ENCODE peak calls at places on chromosomes 6 and 20, in six cellular contexts. One of them, this sample, is unnamed.

GRCh38 chr6:135854799-135855198 is 3.3 kb downstream of the PDE7B start:
- DNase-seq in CD8-positive, alpha-beta memory T cell: no peak
- DNase-seq in brain microvascular endothelial cell: no peak
- DNase-seq in CD4-positive, alpha-beta T cell: no peak
- DNase-seq in MM.1S: no peak
- DNase-seq in AG04450: no peak
- DNase-seq in this sample: no peak

GRCh38 chr20:40844285-40844684 is 155.2 kb upstream of the MAFB start:
- DNase-seq in AG04450: no peak
- DNase-seq in brain microvascular endothelial cell: no peak
- DNase-seq in MM.1S: no peak
- DNase-seq in CD4-positive, alpha-beta T cell: no peak
- DNase-seq in CD8-positive, alpha-beta memory T cell: no peak
- DNase-seq in this sample: no peak

GRCh38 chr6:52877168-52877567 is 32.3 kb downstream of the GSTA3 start:
- DNase-seq in CD4-positive, alpha-beta T cell: no peak
- DNase-seq in MM.1S: peak; percentile 81
- DNase-seq in AG04450: peak; percentile 81
- DNase-seq in CD8-positive, alpha-beta memory T cell: no peak
- DNase-seq in brain microvascular endothelial cell: peak; percentile 90
- DNase-seq in this sample: peak; percentile 74

GRCh38 chr6:95387845-95388244 is 189.5 kb upstream of the MANEA start:
- DNase-seq in brain microvascular endothelial cell: no peak
- DNase-seq in CD4-positive, alpha-beta T cell: no peak
- DNase-seq in CD8-positive, alpha-beta memory T cell: no peak
- DNase-seq in AG04450: no peak
- DNase-seq in MM.1S: no peak
- DNase-seq in this sample: no peak

GRCh38 chr20:19211661-19212523 is 550 bp upstream of the SLC24A3 start:
- DNase-seq in AG04450: no peak
- DNase-seq in CD4-positive, alpha-beta T cell: no peak
- DNase-seq in MM.1S: no peak
- DNase-seq in brain microvascular endothelial cell: no peak
- DNase-seq in CD8-positive, alpha-beta memory T cell: no peak
- DNase-seq in this sample: no peak

GRCh38 chr6:80250391-80250997 is 144.0 kb downstream of the BCKDHB start:
- DNase-seq in brain microvascular endothelial cell: no peak
- DNase-seq in CD4-positive, alpha-beta T cell: no peak
- DNase-seq in CD8-positive, alpha-beta memory T cell: no peak
- DNase-seq in AG04450: no peak
- DNase-seq in MM.1S: no peak
- DNase-seq in this sample: no peak

GRCh38 chr20:38434310-38434741 is 802 bp downstream of the SNHG17 start:
- DNase-seq in brain microvascular endothelial cell: no peak
- DNase-seq in CD4-positive, alpha-beta T cell: peak; percentile 2
- DNase-seq in CD8-positive, alpha-beta memory T cell: peak; percentile 29
- DNase-seq in MM.1S: peak; percentile 35
- DNase-seq in AG04450: no peak
- DNase-seq in this sample: no peak

GRCh38 chr6:108846628-108847027 is 1.6 kb upstream of the ARMC2 start:
- DNase-seq in CD4-positive, alpha-beta T cell: no peak
- DNase-seq in MM.1S: no peak
- DNase-seq in brain microvascular endothelial cell: no peak
- DNase-seq in CD8-positive, alpha-beta memory T cell: no peak
- DNase-seq in AG04450: no peak
- DNase-seq in this sample: no peak

GRCh38 chr20:23123886-23124285 is 37.8 kb upstream of the CD93 start:
- DNase-seq in AG04450: no peak
- DNase-seq in CD8-positive, alpha-beta memory T cell: no peak
- DNase-seq in MM.1S: no peak
- DNase-seq in CD4-positive, alpha-beta T cell: no peak
- DNase-seq in brain microvascular endothelial cell: no peak
- DNase-seq in this sample: no peak

GRCh38 chr6:74731204-74731603 is 474.6 kb downstream of the COL12A1 start:
- DNase-seq in CD4-positive, alpha-beta T cell: no peak
- DNase-seq in brain microvascular endothelial cell: peak; percentile 80
- DNase-seq in AG04450: no peak
- DNase-seq in CD8-positive, alpha-beta memory T cell: no peak
- DNase-seq in MM.1S: no peak
- DNase-seq in this sample: no peak

GRCh38 chr6:122454673-122455072 is 16.9 kb downstream of the SERINC1 start:
- DNase-seq in brain microvascular endothelial cell: no peak
- DNase-seq in CD8-positive, alpha-beta memory T cell: no peak
- DNase-seq in AG04450: no peak
- DNase-seq in CD4-positive, alpha-beta T cell: no peak
- DNase-seq in MM.1S: no peak
- DNase-seq in this sample: no peak

GRCh38 chr6:46575530-46575929 is 77.1 kb downstream of the CYP39A1 start:
- DNase-seq in brain microvascular endothelial cell: no peak
- DNase-seq in CD8-positive, alpha-beta memory T cell: no peak
- DNase-seq in CD4-positive, alpha-beta T cell: no peak
- DNase-seq in MM.1S: no peak
- DNase-seq in AG04450: no peak
- DNase-seq in this sample: no peak

GRCh38 chr6:1606533-1607235 is 3.0 kb upstream of the FOXC1 start:
- DNase-seq in AG04450: no peak
- DNase-seq in MM.1S: no peak
- DNase-seq in CD4-positive, alpha-beta T cell: no peak
- DNase-seq in CD8-positive, alpha-beta memory T cell: no peak
- DNase-seq in brain microvascular endothelial cell: no peak
- DNase-seq in this sample: no peak

GRCh38 chr20:35737865-35738333 is 4.2 kb downstream of the RBM39 start:
- DNase-seq in CD8-positive, alpha-beta memory T cell: no peak
- DNase-seq in AG04450: no peak
- DNase-seq in CD4-positive, alpha-beta T cell: no peak
- DNase-seq in brain microvascular endothelial cell: no peak
- DNase-seq in MM.1S: no peak
- DNase-seq in this sample: no peak

GRCh38 chr6:33123732-33124524 is 48.1 kb downstream of the HLA-DPB1 start:
- DNase-seq in CD8-positive, alpha-beta memory T cell: peak; percentile 13
- DNase-seq in AG04450: no peak
- DNase-seq in CD4-positive, alpha-beta T cell: no peak
- DNase-seq in MM.1S: peak; percentile 74
- DNase-seq in brain microvascular endothelial cell: no peak
- DNase-seq in this sample: no peak

GRCh38 chr6:35508027-35508426 is 4.7 kb downstream of the TULP1 start:
- DNase-seq in CD8-positive, alpha-beta memory T cell: no peak
- DNase-seq in CD4-positive, alpha-beta T cell: no peak
- DNase-seq in brain microvascular endothelial cell: no peak
- DNase-seq in AG04450: no peak
- DNase-seq in MM.1S: no peak
- DNase-seq in this sample: no peak

GRCh38 chr6:116533233-116533957 is 12.1 kb downstream of the TRAPPC3L start:
- DNase-seq in AG04450: no peak
- DNase-seq in CD4-positive, alpha-beta T cell: no peak
- DNase-seq in MM.1S: no peak
- DNase-seq in brain microvascular endothelial cell: no peak
- DNase-seq in CD8-positive, alpha-beta memory T cell: no peak
- DNase-seq in this sample: no peak

GRCh38 chr20:63706852-63707557 is 771 bp downstream of the ARFRP1 start:
- DNase-seq in AG04450: no peak
- DNase-seq in CD4-positive, alpha-beta T cell: peak; percentile 50
- DNase-seq in CD8-positive, alpha-beta memory T cell: peak; percentile 52
- DNase-seq in MM.1S: peak; percentile 72
- DNase-seq in brain microvascular endothelial cell: peak; percentile 50
- DNase-seq in this sample: peak; percentile 33

GRCh38 chr20:45157977-45158376 is 16.7 kb upstream of the PI3 start:
- DNase-seq in MM.1S: no peak
- DNase-seq in AG04450: no peak
- DNase-seq in CD4-positive, alpha-beta T cell: no peak
- DNase-seq in brain microvascular endothelial cell: peak; percentile 24
- DNase-seq in CD8-positive, alpha-beta memory T cell: no peak
- DNase-seq in this sample: peak; percentile 61

GRCh38 chr6:30071081-30071818 is 4.3 kb downstream of the PPP1R11 start:
- DNase-seq in MM.1S: no peak
- DNase-seq in brain microvascular endothelial cell: peak; percentile 25
- DNase-seq in AG04450: no peak
- DNase-seq in CD4-positive, alpha-beta T cell: no peak
- DNase-seq in CD8-positive, alpha-beta memory T cell: no peak
- DNase-seq in this sample: no peak

GRCh38 chr20:35849726-35850125 is 77.9 kb downstream of the PHF20 start:
- DNase-seq in brain microvascular endothelial cell: no peak
- DNase-seq in CD4-positive, alpha-beta T cell: no peak
- DNase-seq in CD8-positive, alpha-beta memory T cell: no peak
- DNase-seq in MM.1S: no peak
- DNase-seq in AG04450: no peak
- DNase-seq in this sample: no peak

DNA sequence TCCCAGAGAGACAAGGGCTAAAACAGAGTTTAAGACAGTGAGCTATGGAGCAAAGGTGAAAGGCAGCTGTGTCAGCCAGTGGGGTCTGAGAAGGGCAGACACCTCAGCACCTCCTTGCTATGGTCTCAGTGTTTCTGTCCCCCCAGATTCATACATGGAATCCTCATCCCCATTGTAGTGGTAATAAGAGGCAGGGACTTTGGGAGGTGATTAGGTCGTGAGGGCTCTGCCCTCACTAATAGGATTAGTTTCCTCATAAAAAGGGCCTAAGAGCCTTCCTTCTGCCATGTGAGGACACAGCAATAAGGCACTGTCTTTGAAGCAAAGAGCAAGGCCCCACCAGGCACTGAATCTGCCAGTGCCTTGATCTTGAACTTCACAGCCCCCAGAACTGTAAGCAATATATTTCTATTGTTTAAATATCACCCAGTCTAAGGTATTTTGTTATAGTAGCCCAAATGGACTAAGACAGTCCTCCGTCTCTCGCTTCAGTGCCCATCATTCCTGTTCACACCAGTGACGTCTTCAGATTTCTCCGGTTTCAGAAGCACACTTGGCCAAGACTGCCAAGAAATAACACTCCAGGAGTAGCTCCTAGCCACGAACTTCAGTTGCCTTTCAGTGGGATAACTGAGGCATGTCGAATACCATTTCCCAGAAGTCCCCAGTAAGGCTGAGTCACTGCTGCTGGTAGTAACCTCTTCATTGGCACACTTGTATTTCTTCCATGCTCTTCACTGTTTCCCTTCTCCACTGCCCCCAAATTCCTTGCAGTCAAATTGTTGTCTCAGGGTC is 32.7 kb downstream of the SLC13A3 start:
- DNase-seq in AG04450: no peak
- DNase-seq in CD8-positive, alpha-beta memory T cell: no peak
- DNase-seq in brain microvascular endothelial cell: no peak
- DNase-seq in MM.1S: no peak
- DNase-seq in CD4-positive, alpha-beta T cell: no peak
- DNase-seq in this sample: no peak
- H3K27ac ChIP-seq in AG04450: no peak overlapping the region
- H3K27ac ChIP-seq in CD8-positive, alpha-beta memory T cell: no peak overlapping the region
- H3K27ac ChIP-seq in brain microvascular endothelial cell: no peak overlapping the region
- H3K27ac ChIP-seq in MM.1S: no peak overlapping the region
- H3K27ac ChIP-seq in CD4-positive, alpha-beta T cell: no peak overlapping the region
- H3K27ac ChIP-seq in this sample: no peak overlapping the region

GRCh38 chr6:55950071-55950814 is 74.9 kb upstream of the BMP5 start:
- DNase-seq in brain microvascular endothelial cell: no peak
- DNase-seq in MM.1S: no peak
- DNase-seq in AG04450: no peak
- DNase-seq in CD8-positive, alpha-beta memory T cell: no peak
- DNase-seq in CD4-positive, alpha-beta T cell: no peak
- DNase-seq in this sample: no peak

GRCh38 chr6:55954436-55954835 is 79.0 kb upstream of the BMP5 start:
- DNase-seq in brain microvascular endothelial cell: no peak
- DNase-seq in AG04450: no peak
- DNase-seq in CD8-positive, alpha-beta memory T cell: no peak
- DNase-seq in CD4-positive, alpha-beta T cell: no peak
- DNase-seq in MM.1S: no peak
- DNase-seq in this sample: no peak

GRCh38 chr6:55957961-55958422 is 82.6 kb upstream of the BMP5 start:
- DNase-seq in brain microvascular endothelial cell: no peak
- DNase-seq in CD8-positive, alpha-beta memory T cell: no peak
- DNase-seq in CD4-positive, alpha-beta T cell: no peak
- DNase-seq in MM.1S: no peak
- DNase-seq in AG04450: no peak
- DNase-seq in this sample: no peak

GRCh38 chr6:55955684-55956083 is 80.3 kb upstream of the BMP5 start:
- DNase-seq in CD8-positive, alpha-beta memory T cell: no peak
- DNase-seq in MM.1S: no peak
- DNase-seq in CD4-positive, alpha-beta T cell: no peak
- DNase-seq in brain microvascular endothelial cell: no peak
- DNase-seq in AG04450: no peak
- DNase-seq in this sample: no peak

DNA sequence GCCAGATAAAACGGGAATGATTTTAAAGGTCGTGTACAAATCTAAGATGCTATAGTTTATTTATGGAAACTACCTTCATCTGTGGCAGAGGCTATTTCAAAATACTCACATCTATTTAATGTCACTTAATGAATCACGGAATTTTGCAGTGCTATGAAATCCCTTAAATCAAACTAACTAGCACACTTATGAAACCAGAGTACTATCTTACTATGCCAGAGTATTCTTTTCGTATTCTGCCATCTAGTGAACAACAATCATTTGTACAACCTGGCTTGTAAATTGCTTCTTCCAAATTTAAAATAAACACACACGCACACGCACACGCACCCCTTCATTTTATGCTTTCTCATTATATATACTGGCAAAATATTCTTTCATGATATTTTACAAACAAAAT is 78.0 kb upstream of the BMP5 start:
- DNase-seq in CD8-positive, alpha-beta memory T cell: no peak
- DNase-seq in MM.1S: no peak
- DNase-seq in AG04450: peak; percentile 33
- DNase-seq in brain microvascular endothelial cell: peak; percentile 0
- DNase-seq in CD4-positive, alpha-beta T cell: no peak
- DNase-seq in this sample: peak; percentile 5
- H3K27ac ChIP-seq in CD8-positive, alpha-beta memory T cell: no peak overlapping the region
- H3K27ac ChIP-seq in MM.1S: no peak overlapping the region
- H3K27ac ChIP-seq in AG04450: no peak overlapping the region
- H3K27ac ChIP-seq in brain microvascular endothelial cell: no peak overlapping the region
- H3K27ac ChIP-seq in CD4-positive, alpha-beta T cell: no peak overlapping the region
- H3K27ac ChIP-seq in this sample: no peak overlapping the region

DNA sequence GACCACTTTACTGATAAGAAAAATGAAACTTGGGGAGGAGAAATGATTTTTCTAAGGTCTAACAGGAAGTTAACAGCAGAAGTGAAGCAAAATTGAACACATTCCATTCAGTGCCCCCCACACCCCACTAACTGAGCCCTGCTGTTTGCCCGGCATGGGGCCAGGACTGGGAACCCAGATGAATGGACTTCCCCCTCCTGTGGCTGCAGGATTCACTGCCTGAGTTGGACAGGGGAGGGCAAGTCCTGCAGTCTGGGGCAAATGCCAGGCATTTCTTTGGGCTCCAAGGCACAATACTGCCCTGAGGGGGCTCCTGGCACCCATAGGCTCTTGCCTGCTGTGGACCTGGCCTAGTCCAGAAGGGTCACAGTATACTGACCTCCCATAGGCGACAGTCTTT is 28.3 kb downstream of the FYN start:
- DNase-seq in CD4-positive, alpha-beta T cell: no peak
- DNase-seq in brain microvascular endothelial cell: no peak
- DNase-seq in MM.1S: peak; percentile 13
- DNase-seq in AG04450: no peak
- DNase-seq in CD8-positive, alpha-beta memory T cell: no peak
- DNase-seq in this sample: no peak
- H3K27ac ChIP-seq in CD4-positive, alpha-beta T cell: peak overlapping the region; percentile 67
- H3K27ac ChIP-seq in brain microvascular endothelial cell: peak overlapping the region; percentile 7
- H3K27ac ChIP-seq in MM.1S: peak overlapping the region; percentile 77
- H3K27ac ChIP-seq in AG04450: no peak overlapping the region
- H3K27ac ChIP-seq in CD8-positive, alpha-beta memory T cell: no peak overlapping the region
- H3K27ac ChIP-seq in this sample: no peak overlapping the region

DNA sequence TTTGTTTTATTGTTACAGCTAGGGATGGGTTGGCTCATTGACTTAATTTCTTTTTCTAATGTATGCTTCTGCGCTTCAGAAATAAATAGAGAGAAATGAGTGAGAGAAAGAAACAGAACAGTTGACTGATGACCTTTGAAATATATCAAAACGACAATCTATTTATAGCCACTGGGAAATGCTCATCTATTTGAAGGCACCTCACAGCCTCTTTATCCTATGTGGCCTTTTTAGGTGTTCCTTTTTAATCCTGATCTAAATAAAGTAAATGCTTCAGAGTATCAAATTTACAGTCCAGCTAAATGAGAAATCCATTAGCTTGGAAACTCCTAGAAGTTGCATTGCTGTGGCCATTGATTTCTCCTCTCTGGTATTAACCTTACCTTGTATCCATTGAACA is 943.5 kb upstream of the CITED2 start:
- DNase-seq in MM.1S: no peak
- DNase-seq in brain microvascular endothelial cell: no peak
- DNase-seq in CD8-positive, alpha-beta memory T cell: no peak
- DNase-seq in AG04450: no peak
- DNase-seq in CD4-positive, alpha-beta T cell: no peak
- DNase-seq in this sample: no peak
- H3K27ac ChIP-seq in MM.1S: no peak overlapping the region
- H3K27ac ChIP-seq in brain microvascular endothelial cell: no peak overlapping the region
- H3K27ac ChIP-seq in CD8-positive, alpha-beta memory T cell: no peak overlapping the region
- H3K27ac ChIP-seq in AG04450: no peak overlapping the region
- H3K27ac ChIP-seq in CD4-positive, alpha-beta T cell: no peak overlapping the region
- H3K27ac ChIP-seq in this sample: no peak overlapping the region